ENCODE peak calls at places on chromosomes 3 and 15, in four cellular contexts. T is tibial nerve, G is SK-N-SH, R is ovary. A is an unnamed sample.

GRCh38 chr15:55289011-55289572 is 521 bp downstream of the RAB27A start:
- DNase-seq in T (no peak), G (no peak), R (peak; percentile 36), A (peak; percentile 47)

GRCh38 chr3:142963266-142964149 is at the start of gene PAQR9:
- DNase-seq in T (no peak), G (peak; percentile 79), R (peak; percentile 38), A (no peak)

GRCh38 chr15:60799885-60800728 is 321.2 kb upstream of the ICE2 start:
- DNase-seq in T (no peak), G (peak; percentile 44), R (no peak), A (no peak)

GRCh38 chr15:83764201-83764839 is 110.4 kb downstream of the ADAMTSL3 start:
- DNase-seq in T (no peak), G (no peak), R (no peak), A (no peak)

GRCh38 chr3:13482106-13482690 is 2.1 kb downstream of the HDAC11 start:
- DNase-seq in T (no peak), G (no peak), R (peak; percentile 23), A (no peak)

GRCh38 chr3:57998366-57999283 is 9.6 kb upstream of the FLNB start:
- DNase-seq in T (no peak), G (peak; percentile 42), R (no peak), A (peak; percentile 51)

GRCh38 chr3:168047190-168047795 is 48.4 kb downstream of the GOLIM4 start:
- DNase-seq in T (no peak), G (peak; percentile 50), R (no peak), A (no peak)

GRCh38 chr3:23810342-23811116 is 4.8 kb downstream of the UBE2E1 start:
- DNase-seq in T (peak; percentile 18), G (peak; percentile 87), R (peak; percentile 78), A (peak; percentile 46)

GRCh38 chr15:52651868-52652267 is 27.3 kb downstream of the ATOSA start:
- DNase-seq in T (peak; percentile 28), G (peak; percentile 71), R (peak; percentile 66), A (peak; percentile 42)

GRCh38 chr3:10551821-10552630 is 46.6 kb upstream of the ATP2B2 start:
- DNase-seq in T (peak; percentile 42), G (no peak), R (no peak), A (no peak)

GRCh38 chr3:71064288-71064975 is 519.1 kb downstream of the FOXP1 start:
- DNase-seq in T (no peak), G (peak; percentile 89), R (no peak), A (peak; percentile 57)

GRCh38 chr3:12894629-12895028 is 53.3 kb upstream of the RPL32 start:
- DNase-seq in T (no peak), G (no peak), R (no peak), A (no peak)

GRCh38 chr3:126538316-126538715 is 14.4 kb downstream of the CHST13 start:
- DNase-seq in T (no peak), G (no peak), R (peak; percentile 14), A (no peak)

GRCh38 chr3:143464850-143465249 is 345.3 kb downstream of the CHST2 start:
- DNase-seq in T (no peak), G (no peak), R (no peak), A (no peak)

GRCh38 chr3:194871143-194871863 is 185.6 kb downstream of the FAM43A start:
- DNase-seq in T (peak; percentile 17), G (peak; percentile 82), R (peak; percentile 47), A (peak; percentile 57)

GRCh38 chr15:20348900-20349773 is 192.5 kb downstream of the GOLGA6L6 start:
- DNase-seq in T (no peak), G (no peak), R (peak; percentile 38), A (peak; percentile 24)

GRCh38 chr3:138949002-138949418 is 2.0 kb downstream of the FOXL2NB start:
- DNase-seq in T (no peak), G (no peak), R (peak; percentile 64), A (no peak)

GRCh38 chr3:18027161-18027939 is 284.9 kb upstream of the TBC1D5 start:
- DNase-seq in T (no peak), G (no peak), R (no peak), A (no peak)

GRCh38 chr15:45200001-45200798 is 12.4 kb upstream of the SHF start:
- DNase-seq in T (peak; percentile 97), G (peak; percentile 70), R (peak; percentile 92), A (peak; percentile 97)

GRCh38 chr3:181613191-181613590 is 98.5 kb upstream of the SOX2 start:
- DNase-seq in T (no peak), G (no peak), R (no peak), A (no peak)

GRCh38 chr3:38960953-38961622 is 90.7 kb downstream of the SCN11A start:
- DNase-seq in T (no peak), G (peak; percentile 56), R (peak; percentile 57), A (peak; percentile 52)

GRCh38 chr15:51155906-51156305 is 61.2 kb upstream of the TNFAIP8L3 start:
- DNase-seq in T (no peak), G (no peak), R (no peak), A (no peak)

GRCh38 chr3:172247525-172248274 is 200.6 kb downstream of the GHSR start:
- DNase-seq in T (no peak), G (no peak), R (no peak), A (no peak)

DNA sequence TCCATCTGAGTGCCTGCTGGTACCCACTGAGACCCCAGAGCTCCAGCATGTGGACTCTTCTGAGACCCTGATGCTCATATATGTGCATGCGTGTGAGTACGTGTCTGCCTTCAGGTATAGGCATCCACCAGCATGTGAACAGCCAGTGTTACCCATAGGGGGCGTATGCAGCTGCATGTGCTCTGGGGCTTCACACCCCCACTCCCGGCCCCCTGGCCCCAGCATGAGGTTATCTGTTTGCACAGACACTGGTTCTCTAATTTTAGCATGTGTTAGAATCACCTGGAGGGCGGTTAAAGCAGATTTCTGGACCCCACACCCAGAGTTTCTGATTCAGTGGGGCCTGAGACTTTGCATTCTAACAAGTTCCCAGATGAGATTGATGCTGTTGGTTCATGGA is 824 bp upstream of the CILP start:
- DNase-seq in T (no peak), G (peak; percentile 52), R (no peak), A (no peak)
- TF ChIP-seq CTCF in T (no peak), G (peak; percentile 54), R (no peak), A (no peak)

GRCh38 chr15:65869954-65870871 is 922 bp downstream of the RAB11A start:
- DNase-seq in T (no peak), G (peak; percentile 59), R (no peak), A (peak; percentile 74)
- TF ChIP-seq EP300 in T (peak; percentile 66), G (no peak), R (no peak), A (no peak)

GRCh38 chr3:124260206-124260915 is 268.4 kb upstream of the ROPN1 start:
- DNase-seq in T (no peak), G (no peak), R (no peak), A (no peak)
- TF ChIP-seq CTCF in T (no peak), G (no peak), R (no peak), A (no peak)

GRCh38 chr15:101280007-101280406 is 2.7 kb upstream of the SELENOS start:
- DNase-seq in T (no peak), G (no peak), R (no peak), A (no peak)

GRCh38 chr15:101277943-101278564 is 769 bp upstream of the SELENOS start:
- DNase-seq in T (no peak), G (no peak), R (no peak), A (no peak)

GRCh38 chr15:101275018-101275417 is 2.3 kb downstream of the SELENOS start:
- DNase-seq in T (no peak), G (no peak), R (no peak), A (no peak)

GRCh38 chr15:101276501-101277037 is 716 bp downstream of the SELENOS start:
- DNase-seq in T (no peak), G (peak; percentile 65), R (no peak), A (no peak)

DNA sequence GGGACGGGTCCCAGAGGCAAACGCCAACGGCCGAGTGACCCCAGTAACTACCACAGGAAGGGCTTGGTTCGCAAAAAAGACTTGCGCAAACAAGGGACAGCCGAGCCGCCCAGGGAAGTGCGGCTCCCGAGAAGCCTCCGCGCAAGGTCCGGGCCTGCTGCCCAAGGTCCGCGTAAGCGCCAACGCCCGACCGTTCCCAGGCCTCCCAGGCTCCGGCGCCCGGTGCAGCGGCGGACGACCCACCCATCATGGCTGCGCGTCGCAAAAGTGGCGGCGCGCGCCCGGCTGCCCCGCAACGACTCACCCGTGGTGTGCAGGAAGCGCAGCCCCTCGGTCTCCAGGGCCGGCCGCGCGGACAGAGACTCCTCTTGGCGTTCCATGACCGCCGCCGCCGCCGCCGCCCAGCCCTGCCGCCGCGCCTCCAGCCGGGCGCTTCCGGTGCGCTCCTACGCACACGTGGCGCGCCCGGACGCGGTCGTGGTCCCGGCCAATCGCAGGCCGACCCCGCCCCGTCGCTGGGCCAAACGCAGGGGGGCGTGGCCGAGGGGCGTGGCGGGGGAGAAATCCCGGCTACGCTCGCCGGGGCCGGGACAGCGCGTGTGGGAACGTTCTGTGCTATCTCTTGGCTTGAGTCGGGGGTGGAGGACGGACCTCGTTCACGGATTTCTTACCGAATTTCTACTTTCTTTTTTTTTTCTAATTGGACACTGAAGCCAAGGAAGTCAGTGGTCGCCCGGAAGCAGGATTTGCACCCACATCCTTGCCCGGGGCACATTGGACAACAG is at the start of gene SELENOS:
- DNase-seq in T (peak; percentile 87), G (peak; percentile 97), R (peak; percentile 97), A (peak; percentile 95)
- TF ChIP-seq EP300 in T (peak; percentile 78), G (no peak), R (no peak), A (no peak)

GRCh38 chr3:27859821-27860220 is 137.7 kb upstream of the EOMES start:
- DNase-seq in T (no peak), G (no peak), R (no peak), A (no peak)

GRCh38 chr3:27861047-27862036 is 139.2 kb upstream of the EOMES start:
- DNase-seq in T (no peak), G (no peak), R (no peak), A (no peak)
- TF ChIP-seq CTCF in T (no peak), G (no peak), R (no peak), A (no peak)

DNA sequence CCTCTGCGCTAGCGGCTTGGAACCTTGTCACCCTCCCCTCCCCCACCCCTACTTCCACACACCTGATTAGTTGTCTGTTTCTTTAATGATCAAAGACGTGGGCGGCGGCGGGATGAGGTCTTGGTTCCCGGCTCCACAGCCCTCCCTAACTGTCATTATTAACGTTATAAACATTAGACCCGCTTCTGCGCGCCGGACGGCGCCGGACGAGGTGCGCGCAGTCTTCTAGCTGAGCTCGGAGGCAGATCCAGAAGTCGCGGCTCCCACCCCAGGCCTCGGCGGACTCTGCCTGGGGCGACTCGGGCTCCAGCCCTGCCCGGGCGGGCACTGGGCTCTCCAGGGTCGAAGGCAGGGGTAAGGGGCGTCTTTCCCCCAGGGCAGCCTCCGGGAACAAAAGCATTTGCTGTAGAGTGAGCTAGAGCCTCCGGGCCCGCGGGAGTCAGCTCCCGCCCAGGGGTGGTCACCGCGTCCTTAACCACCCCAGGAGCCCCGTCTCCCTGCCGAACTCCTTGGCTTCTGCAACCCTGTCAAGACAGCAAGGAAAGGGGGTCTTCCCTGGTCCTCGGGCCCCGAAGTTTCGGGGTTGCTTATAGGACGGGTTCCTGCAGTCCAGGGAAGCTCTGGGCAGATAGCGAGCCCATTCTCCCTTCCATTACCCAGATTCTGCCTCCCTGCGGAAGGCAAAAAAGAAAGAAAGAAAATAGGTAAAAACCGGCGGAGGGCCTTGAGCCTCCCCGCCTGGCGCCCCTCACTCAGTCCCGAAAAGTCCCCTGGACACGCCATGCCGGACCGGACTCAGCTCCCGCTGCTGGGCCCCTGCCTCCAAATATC is 2.2 kb upstream of the ISLR2 start:
- DNase-seq in T (no peak), G (peak; percentile 60), R (peak; percentile 57), A (no peak)
- TF ChIP-seq EP300 in T (no peak), G (no peak), R (no peak), A (no peak)